ENCODE peak calls at places on chromosomes 12 and 14, in four cellular contexts. E is uterus, A is cardiac muscle cell, F is body of pancreas. S is an unnamed sample.

GRCh38 chr12:122753213-122753571 is 568 bp downstream of the DENR start:
- DNase-seq in E (no peak), A (no peak), F (no peak), S (no peak)

GRCh38 chr14:34987180-34987579 is 4.4 kb downstream of the SRP54 start:
- DNase-seq in E (no peak), A (no peak), F (no peak), S (no peak)

GRCh38 chr14:30957813-30958370 is 67.6 kb upstream of the AP4S1 start:
- DNase-seq in E (no peak), A (no peak), F (peak), S (no peak)

GRCh38 chr12:64746663-64747062 is 12.5 kb downstream of the GNS start:
- DNase-seq in E (no peak), A (no peak), F (no peak), S (no peak)

GRCh38 chr12:40921563-40922163 is 229.4 kb downstream of the CNTN1 start:
- DNase-seq in E (no peak), A (peak), F (no peak), S (peak)

GRCh38 chr14:28407931-28408330 is 358.7 kb upstream of the FOXG1 start:
- DNase-seq in E (no peak), A (no peak), F (no peak), S (no peak)

GRCh38 chr12:131353376-131353775 is 357.5 kb upstream of the SFSWAP start:
- DNase-seq in E (no peak), A (no peak), F (no peak), S (no peak)

GRCh38 chr14:83355609-83356008 is 1822.0 kb upstream of the SEL1L start:
- DNase-seq in E (no peak), A (no peak), F (no peak), S (no peak)

GRCh38 chr12:74449872-74450271 is 87.8 kb upstream of the ATXN7L3B start:
- DNase-seq in E (no peak), A (no peak), F (no peak), S (no peak)

GRCh38 chr12:59742831-59743230 is 147.0 kb downstream of the SLC16A7 start:
- DNase-seq in E (no peak), A (no peak), F (no peak), S (no peak)

GRCh38 chr12:98403936-98404335 is 111.5 kb upstream of the TMPO start:
- DNase-seq in E (no peak), A (no peak), F (no peak), S (no peak)

GRCh38 chr12:57766464-57767311 is at the start of gene CYP27B1:
- DNase-seq in E (no peak), A (peak), F (no peak), S (peak)

GRCh38 chr14:102688290-102688689 is 89.0 kb upstream of the TRAF3 start:
- DNase-seq in E (no peak), A (no peak), F (no peak), S (no peak)

GRCh38 chr12:122195405-122195804 is 8.1 kb upstream of the B3GNT4 start:
- DNase-seq in E (no peak), A (no peak), F (no peak), S (no peak)

GRCh38 chr12:65470261-65470660 is 191.8 kb downstream of the MSRB3 start:
- DNase-seq in E (no peak), A (no peak), F (no peak), S (no peak)

GRCh38 chr14:105335735-105336476 is 21.4 kb downstream of the PACS2 start:
- DNase-seq in E (no peak), A (no peak), F (peak), S (no peak)

GRCh38 chr12:112843272-112843671 is 51.7 kb downstream of the RPH3A start:
- DNase-seq in E (no peak), A (no peak), F (no peak), S (no peak)

GRCh38 chr12:27899151-27899661 is 73.3 kb downstream of the PTHLH start:
- DNase-seq in E (no peak), A (peak), F (no peak), S (no peak)

GRCh38 chr14:102819176-102819628 is 42.0 kb downstream of the TRAF3 start:
- DNase-seq in E (no peak), A (no peak), F (peak), S (no peak)

GRCh38 chr14:74133833-74134481 is 49.2 kb downstream of the LIN52 start:
- DNase-seq in E (no peak), A (peak), F (no peak), S (peak)

GRCh38 chr14:76257111-76257803 is 105.5 kb downstream of the GPATCH2L start:
- DNase-seq in E (no peak), A (no peak), F (peak), S (no peak)

GRCh38 chr12:39807043-39807442 is 187.4 kb upstream of the ABCD2 start:
- DNase-seq in E (no peak), A (peak), F (no peak), S (peak)

GRCh38 chr14:93156693-93157369 is 27.9 kb downstream of the MOAP1 start:
- DNase-seq in E (no peak), A (no peak), F (no peak), S (no peak)

GRCh38 chr14:72633551-72633950 is 260.4 kb downstream of the DPF3 start:
- DNase-seq in E (no peak), A (no peak), F (no peak), S (no peak)

GRCh38 chr12:26471560-26471959 is 276.2 kb downstream of the SSPN start:
- DNase-seq in E (no peak), A (no peak), F (peak), S (no peak)

GRCh38 chr14:61406670-61407069 is 85.3 kb downstream of the PRKCH start:
- DNase-seq in E (no peak), A (no peak), F (no peak), S (no peak)

GRCh38 chr12:132606466-132606865 is 3.9 kb downstream of the LRCOL1 start:
- DNase-seq in E (no peak), A (no peak), F (no peak), S (no peak)

GRCh38 chr14:87992720-87993484 is at the start of gene GALC:
- DNase-seq in E (peak), A (peak), F (peak), S (peak)

GRCh38 chr14:73173092-73173735 is 36.9 kb downstream of the PSEN1 start:
- DNase-seq in E (no peak), A (peak), F (no peak), S (peak)

GRCh38 chr12:113568021-113568420 is 96.3 kb upstream of the LHX5 start:
- DNase-seq in E (no peak), A (no peak), F (no peak), S (no peak)

GRCh38 chr14:103594265-103594664 is 31.5 kb downstream of the COA8 start:
- DNase-seq in E (peak), A (no peak), F (peak), S (peak)

GRCh38 chr12:131223791-131224567 is 270.3 kb downstream of the ADGRD1 start:
- DNase-seq in E (no peak), A (no peak), F (no peak), S (peak)

GRCh38 chr14:84036863-84037262 is 1493.1 kb upstream of the FLRT2 start:
- DNase-seq in E (no peak), A (no peak), F (no peak), S (no peak)

GRCh38 chr12:8779281-8779680 is 43.1 kb upstream of the A2ML1 start:
- DNase-seq in E (no peak), A (no peak), F (no peak), S (no peak)

GRCh38 chr12:95258803-95259202 is 41.2 kb downstream of the VEZT start:
- DNase-seq in E (no peak), A (no peak), F (no peak), S (no peak)

GRCh38 chr12:98402081-98402480 is 113.3 kb upstream of the TMPO start:
- DNase-seq in E (no peak), A (no peak), F (no peak), S (no peak)

GRCh38 chr14:70987042-70987441 is 79.8 kb downstream of the PCNX1 start:
- DNase-seq in E (no peak), A (no peak), F (no peak), S (no peak)

GRCh38 chr12:12992418-12993175 is 7.5 kb downstream of the HEBP1 start:
- DNase-seq in E (peak), A (no peak), F (peak), S (peak)

GRCh38 chr12:112294793-112295192 is 87.4 kb downstream of the HECTD4 start:
- DNase-seq in E (no peak), A (no peak), F (no peak), S (no peak)

GRCh38 chr12:116687888-116688287 is 50.0 kb downstream of the SPRING1 start:
- DNase-seq in E (no peak), A (peak), F (peak), S (peak)
- H3K27ac ChIP-seq in E (no peak), A (no peak), F (no peak), S (no peak)

GRCh38 chr12:53223006-53223305 is 9.1 kb downstream of the RARG start:
- DNase-seq in E (no peak), A (no peak), F (no peak), S (peak)

GRCh38 chr12:53225635-53226424 is 6.2 kb downstream of the RARG start:
- DNase-seq in E (no peak), A (no peak), F (no peak), S (peak)

GRCh38 chr12:53223391-53224267 is 8.4 kb downstream of the RARG start:
- DNase-seq in E (peak), A (no peak), F (peak), S (peak)

GRCh38 chr12:53224897-53225634 is 6.9 kb downstream of the RARG start:
- DNase-seq in E (no peak), A (no peak), F (no peak), S (peak)

GRCh38 chr12:53224268-53224896 is 7.6 kb downstream of the RARG start:
- DNase-seq in E (no peak), A (peak), F (peak), S (peak)
- H3K27ac ChIP-seq in E (peak), A (no peak), F (no peak), S (no peak)

GRCh38 chr14:91866061-91866460 is 1.3 kb downstream of the TC2N start:
- DNase-seq in E (no peak), A (no peak), F (no peak), S (no peak)

GRCh38 chr14:91861091-91861490 is 6.2 kb downstream of the TC2N start:
- DNase-seq in E (no peak), A (no peak), F (no peak), S (no peak)

GRCh38 chr14:91860238-91860637 is 7.1 kb downstream of the TC2N start:
- DNase-seq in E (no peak), A (no peak), F (no peak), S (no peak)

GRCh38 chr14:91858536-91859275 is 8.6 kb downstream of the TC2N start:
- DNase-seq in E (no peak), A (no peak), F (peak), S (peak)

GRCh38 chr14:91862417-91862816 is 4.9 kb downstream of the TC2N start:
- DNase-seq in E (no peak), A (no peak), F (no peak), S (no peak)
- H3K27ac ChIP-seq in E (no peak), A (no peak), F (no peak), S (no peak)

DNA sequence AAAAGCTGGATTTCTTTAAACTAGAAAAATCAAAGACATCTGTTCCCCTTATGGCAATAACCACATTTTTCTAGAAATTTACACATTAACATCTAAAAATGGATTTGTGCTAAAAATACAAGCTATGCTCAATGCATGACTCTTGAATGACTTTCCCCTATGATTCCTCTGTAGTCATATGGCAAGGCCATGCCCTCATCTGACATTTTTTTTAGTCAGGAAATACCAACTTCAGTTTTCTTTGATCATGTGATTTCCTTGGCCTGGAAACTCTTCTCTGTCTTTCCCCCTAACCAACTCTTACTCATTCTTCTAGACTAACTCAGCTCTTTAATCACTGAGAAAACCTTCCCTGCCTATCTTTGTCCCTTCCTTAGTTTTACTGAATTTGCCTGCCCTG is 435.9 kb downstream of the NRXN3 start:
- DNase-seq in E (no peak), A (no peak), F (no peak), S (no peak)
- H3K27ac ChIP-seq in E (no peak), A (no peak), F (no peak), S (no peak)

DNA sequence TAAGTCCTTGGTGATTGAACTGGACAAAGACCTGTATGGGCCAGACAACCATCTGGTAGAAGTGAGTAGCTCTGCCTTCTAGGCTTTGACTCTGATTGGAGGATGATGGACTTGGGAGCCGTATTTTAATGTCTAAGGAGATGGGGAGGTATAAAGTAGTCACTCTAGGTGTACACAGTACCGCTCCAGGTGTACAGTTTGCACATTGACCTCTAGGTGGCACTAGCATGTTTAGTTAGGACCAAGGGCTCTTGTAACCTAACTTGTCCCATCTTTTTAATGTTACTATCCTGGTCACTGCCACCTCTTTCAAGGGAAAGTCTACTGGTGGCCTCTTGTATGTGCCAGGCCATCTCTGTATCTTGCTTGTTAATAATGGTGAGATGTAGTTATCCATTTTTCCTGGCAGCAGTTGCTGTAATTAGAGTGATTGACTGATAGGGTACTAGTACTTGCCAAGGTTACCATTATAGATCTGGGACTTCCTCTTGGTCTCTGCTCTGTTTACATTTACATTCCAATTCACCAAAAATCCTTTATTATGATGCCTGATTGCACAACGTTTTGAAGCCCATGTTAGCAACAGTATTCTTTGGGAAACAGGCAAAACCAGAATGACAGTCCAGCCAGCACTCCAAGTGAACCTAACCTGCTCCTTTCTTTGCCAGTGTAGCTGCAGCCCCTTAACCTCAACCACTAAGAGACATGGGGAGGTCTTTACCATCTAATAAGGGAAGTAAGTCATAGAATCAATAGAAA is 3.6 kb downstream of the SMARCD1 start:
- DNase-seq in E (no peak), A (peak), F (peak), S (peak)
- H3K27ac ChIP-seq in E (no peak), A (no peak), F (no peak), S (no peak)

GRCh38 chr12:70270108-70270507 is 26.9 kb downstream of the CNOT2 start:
- DNase-seq in E (no peak), A (no peak), F (no peak), S (no peak)
- H3K27ac ChIP-seq in E (no peak), A (peak), F (no peak), S (no peak)

GRCh38 chr12:104974626-104975290 is 11.4 kb upstream of the NOPCHAP1 start:
- DNase-seq in E (no peak), A (no peak), F (peak), S (no peak)
- H3K27ac ChIP-seq in E (no peak), A (no peak), F (no peak), S (no peak)

GRCh38 chr14:32428149-32428548 is 99.1 kb downstream of the AKAP6 start:
- DNase-seq in E (no peak), A (no peak), F (no peak), S (no peak)
- H3K27ac ChIP-seq in E (no peak), A (peak), F (no peak), S (no peak)

DNA sequence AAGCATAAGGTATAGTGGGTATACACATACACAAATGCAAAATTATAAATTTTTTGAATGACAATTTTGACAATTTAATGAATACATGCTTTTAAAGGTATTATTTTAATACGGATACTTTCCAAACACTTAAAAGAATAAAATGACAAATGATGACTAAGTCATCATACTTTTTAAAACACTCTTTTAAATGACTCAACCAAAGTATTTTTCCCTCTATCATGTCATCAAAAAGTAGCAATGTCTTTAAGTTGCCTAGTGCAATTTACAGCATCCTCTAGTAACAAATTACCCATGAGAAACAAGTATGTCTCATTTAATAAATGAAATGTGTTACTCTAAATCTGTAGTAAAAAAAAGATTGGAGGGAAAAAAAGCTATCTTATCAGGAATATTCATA is 73.3 kb downstream of the RPS6KA5 start:
- DNase-seq in E (no peak), A (no peak), F (no peak), S (no peak)
- H3K27ac ChIP-seq in E (no peak), A (no peak), F (no peak), S (no peak)

DNA sequence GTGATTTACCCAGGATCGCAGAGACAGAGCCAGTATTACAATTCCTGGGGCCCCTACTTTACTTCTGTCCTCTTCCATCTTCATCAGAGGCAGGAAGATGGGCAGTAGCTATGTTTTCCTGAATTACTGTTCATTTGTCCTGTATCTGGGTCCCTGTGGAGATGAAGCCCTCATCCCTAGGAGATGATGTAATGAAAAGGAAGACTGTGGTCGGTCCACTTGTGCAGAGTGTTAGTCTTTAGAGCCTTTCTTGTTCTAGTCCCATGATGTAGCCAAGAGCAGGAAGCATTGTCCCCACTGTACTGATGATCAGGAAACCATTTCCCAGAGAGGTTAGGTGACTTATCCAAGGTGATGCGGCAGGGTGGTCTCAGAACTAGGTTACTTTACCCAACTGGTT is 2.6 kb downstream of the CD9 start:
- DNase-seq in E (no peak), A (no peak), F (no peak), S (no peak)
- H3K27ac ChIP-seq in E (peak), A (no peak), F (no peak), S (no peak)